ENCODE peak calls at places on chromosomes 2 and 18, in ten cellular contexts. Z is stimulated activated naive CD4-positive, alpha-beta T cell treated with Interleukin-2 at 50 U/mL for 16 hours; L is BE2C; K is CD8-positive, alpha-beta memory T cell; D is activated T-cell treated with anti-CD3 and anti-CD28 coated beads for 4 hours; T is HFFc6; G is memory B cell; I is T-helper 9 cell; X is PC-3; W is T-helper 22 cell. Q is an unnamed sample.

GRCh38 chr2:7094113-7094760 is 177.0 kb downstream of the RNF144A start:
- DNase-seq in Z (no peak), L (no peak), K (no peak), D (no peak), T (no peak), G (no peak), I (no peak), X (no peak), W (no peak), Q (no peak)

GRCh38 chr18:30957086-30957485 is 85.5 kb downstream of the DSC3 start:
- DNase-seq in Z (no peak), L (no peak), K (no peak), D (no peak), T (no peak), G (no peak), I (no peak), X (peak), W (no peak), Q (no peak)

GRCh38 chr2:239383036-239383795 is 17.6 kb downstream of the HDAC4 start:
- DNase-seq in Z (no peak), L (peak), K (no peak), D (no peak), T (no peak), G (no peak), I (no peak), X (no peak), W (no peak), Q (no peak)

GRCh38 chr2:205235434-205235833 is 446.9 kb upstream of the NRP2 start:
- DNase-seq in Z (no peak), L (no peak), K (no peak), D (no peak), T (no peak), G (no peak), I (no peak), X (peak), W (no peak), Q (no peak)

GRCh38 chr2:2291500-2292260 is 39.4 kb downstream of the MYT1L start:
- DNase-seq in Z (no peak), L (peak), K (no peak), D (no peak), T (no peak), G (no peak), I (no peak), X (peak), W (no peak), Q (peak)

GRCh38 chr2:232689152-232689910 is 7.8 kb upstream of the GIGYF2 start:
- DNase-seq in Z (no peak), L (peak), K (no peak), D (no peak), T (peak), G (no peak), I (no peak), X (no peak), W (no peak), Q (peak)

GRCh38 chr2:159086874-159087273 is 118.4 kb downstream of the TANC1 start:
- DNase-seq in Z (no peak), L (no peak), K (no peak), D (no peak), T (no peak), G (no peak), I (no peak), X (no peak), W (no peak), Q (no peak)

GRCh38 chr2:182447843-182448242 is 21.0 kb upstream of the PDE1A start:
- DNase-seq in Z (no peak), L (no peak), K (no peak), D (no peak), T (peak), G (no peak), I (no peak), X (no peak), W (no peak), Q (peak)

GRCh38 chr2:95380280-95380679 is 22.2 kb upstream of the FAHD2A start:
- DNase-seq in Z (no peak), L (no peak), K (no peak), D (no peak), T (no peak), G (no peak), I (no peak), X (no peak), W (no peak), Q (no peak)

GRCh38 chr2:196239622-196240587 is 68.5 kb upstream of the STK17B start:
- DNase-seq in Z (peak), L (no peak), K (peak), D (peak), T (peak), G (peak), I (peak), X (peak), W (peak), Q (peak)

GRCh38 chr2:96608459-96609455 is 29.4 kb downstream of the KANSL3 start:
- DNase-seq in Z (no peak), L (no peak), K (no peak), D (no peak), T (peak), G (no peak), I (no peak), X (no peak), W (no peak), Q (peak)

GRCh38 chr2:96869281-96869823 is 528 bp downstream of the SEMA4C start:
- DNase-seq in Z (no peak), L (peak), K (no peak), D (no peak), T (peak), G (no peak), I (no peak), X (peak), W (no peak), Q (peak)

GRCh38 chr2:85066006-85066405 is 67.2 kb upstream of the TCF7L1 start:
- DNase-seq in Z (no peak), L (no peak), K (no peak), D (no peak), T (no peak), G (no peak), I (no peak), X (no peak), W (no peak), Q (no peak)

GRCh38 chr2:65922794-65923193 is 490.4 kb upstream of the SPRED2 start:
- DNase-seq in Z (no peak), L (no peak), K (no peak), D (no peak), T (no peak), G (no peak), I (no peak), X (peak), W (no peak), Q (peak)

GRCh38 chr2:102615620-102616436 is 3.5 kb upstream of the SLC9A2 start:
- DNase-seq in Z (peak), L (peak), K (peak), D (no peak), T (peak), G (peak), I (no peak), X (peak), W (no peak), Q (peak)

GRCh38 chr2:212088353-212088752 is 450.2 kb downstream of the ERBB4 start:
- DNase-seq in Z (no peak), L (no peak), K (no peak), D (no peak), T (no peak), G (no peak), I (no peak), X (no peak), W (no peak), Q (no peak)

GRCh38 chr2:3575534-3576324 is 669 bp downstream of the RPS7 start:
- DNase-seq in Z (no peak), L (no peak), K (peak), D (peak), T (no peak), G (peak), I (peak), X (no peak), W (no peak), Q (no peak)

GRCh38 chr18:24009651-24010333 is 4.8 kb upstream of the TTC39C start:
- DNase-seq in Z (no peak), L (no peak), K (no peak), D (no peak), T (no peak), G (peak), I (no peak), X (no peak), W (no peak), Q (no peak)

GRCh38 chr2:238097988-238098853 is 1.9 kb upstream of the ESPNL start:
- DNase-seq in Z (no peak), L (peak), K (no peak), D (no peak), T (no peak), G (peak), I (no peak), X (peak), W (no peak), Q (peak)

GRCh38 chr2:115491394-115491793 is 1049.0 kb downstream of the DPP10 start:
- DNase-seq in Z (no peak), L (no peak), K (no peak), D (no peak), T (no peak), G (no peak), I (no peak), X (no peak), W (no peak), Q (no peak)

GRCh38 chr2:8454797-8455196 is 227.1 kb upstream of the ID2 start:
- DNase-seq in Z (no peak), L (no peak), K (no peak), D (no peak), T (no peak), G (no peak), I (no peak), X (no peak), W (no peak), Q (peak)

GRCh38 chr18:32714571-32715148 is 58.2 kb downstream of the KLHL14 start:
- DNase-seq in Z (no peak), L (peak), K (no peak), D (no peak), T (peak), G (peak), I (no peak), X (peak), W (no peak), Q (peak)

GRCh38 chr18:7945882-7946281 is 378.8 kb downstream of the PTPRM start:
- DNase-seq in Z (no peak), L (no peak), K (no peak), D (no peak), T (peak), G (no peak), I (no peak), X (peak), W (no peak), Q (peak)

GRCh38 chr2:237892936-237893595 is 33.6 kb downstream of the RAMP1 start:
- DNase-seq in Z (no peak), L (no peak), K (no peak), D (no peak), T (no peak), G (no peak), I (no peak), X (no peak), W (no peak), Q (no peak)

GRCh38 chr18:41323044-41323443 is 632.0 kb upstream of the PIK3C3 start:
- DNase-seq in Z (no peak), L (no peak), K (no peak), D (no peak), T (no peak), G (no peak), I (no peak), X (peak), W (no peak), Q (no peak)

GRCh38 chr2:197613509-197613987 is 61.8 kb downstream of the RFTN2 start:
- DNase-seq in Z (no peak), L (no peak), K (no peak), D (no peak), T (no peak), G (no peak), I (no peak), X (peak), W (no peak), Q (no peak)

GRCh38 chr18:36195427-36196122 is 8.3 kb downstream of the MOCOS start:
- DNase-seq in Z (no peak), L (no peak), K (no peak), D (no peak), T (no peak), G (no peak), I (no peak), X (no peak), W (no peak), Q (no peak)

GRCh38 chr2:74925361-74925786 is 33.1 kb upstream of the POLE4 start:
- DNase-seq in Z (no peak), L (no peak), K (no peak), D (no peak), T (no peak), G (no peak), I (no peak), X (no peak), W (no peak), Q (no peak)

GRCh38 chr2:27954261-27954673 is 63.7 kb downstream of the BABAM2 start:
- DNase-seq in Z (no peak), L (no peak), K (no peak), D (no peak), T (no peak), G (no peak), I (no peak), X (peak), W (no peak), Q (peak)

GRCh38 chr2:100834221-100834620 is 14.3 kb downstream of the NPAS2 start:
- DNase-seq in Z (no peak), L (no peak), K (no peak), D (no peak), T (no peak), G (no peak), I (no peak), X (no peak), W (no peak), Q (no peak)

GRCh38 chr2:134669731-134670669 is 48.8 kb downstream of the TMEM163 start:
- DNase-seq in Z (peak), L (no peak), K (peak), D (peak), T (no peak), G (no peak), I (peak), X (no peak), W (peak), Q (no peak)

Q was measured in AG10803.